ENCODE peak calls at places on chromosomes 6 and 20, in eight cellular contexts. L is aorta, D is epithelial cell of esophagus, T is T follicular helper cell, N is dermis blood vessel endothelial cell, A is cardiac muscle cell, W is kidney tubule cell, C is 8988T. V is an unnamed sample.

GRCh38 chr6:159969921-159970320 is 1.0 kb downstream of the IGF2R start:
- DNase-seq in T (no peak), N (peak), D (peak), C (peak), L (no peak), A (peak), W (peak), V (no peak)

GRCh38 chr20:37925265-37926165 is 22.6 kb downstream of the VSTM2L start:
- DNase-seq in T (no peak), N (no peak), L (no peak), D (no peak), A (no peak), W (no peak), C (no peak), V (no peak)

GRCh38 chr20:12737900-12738299 is 270.9 kb upstream of the SPTLC3 start:
- DNase-seq in C (no peak), T (no peak), W (no peak), D (no peak), N (no peak), A (no peak), L (no peak), V (no peak)

GRCh38 chr6:111041917-111042316 is 45.4 kb upstream of the SLC16A10 start:
- DNase-seq in N (no peak), L (no peak), W (no peak), C (no peak), A (no peak), T (no peak), D (no peak), V (no peak)

GRCh38 chr6:122012576-122012975 is 386.9 kb upstream of the HSF2 start:
- DNase-seq in D (no peak), C (no peak), W (no peak), A (no peak), L (no peak), T (no peak), N (no peak), V (no peak)

GRCh38 chr6:53377793-53378192 is 29.0 kb upstream of the ELOVL5 start:
- DNase-seq in D (no peak), L (no peak), W (no peak), A (no peak), T (no peak), C (no peak), N (no peak), V (no peak)

GRCh38 chr6:15663057-15663638 is 320 bp upstream of the DTNBP1 start:
- DNase-seq in N (peak), T (no peak), C (peak), W (peak), L (no peak), A (peak), D (peak), V (no peak)

GRCh38 chr20:22966787-22967464 is 68.2 kb upstream of the SSTR4 start:
- DNase-seq in T (no peak), C (no peak), D (peak), W (no peak), A (no peak), N (no peak), L (no peak), V (no peak)

GRCh38 chr6:143451531-143451930 is 926 bp downstream of the PEX3 start:
- DNase-seq in C (no peak), W (peak), L (no peak), D (peak), A (no peak), N (no peak), T (no peak), V (no peak)

GRCh38 chr6:136501514-136501913 is 48.7 kb downstream of the MAP7 start:
- DNase-seq in W (no peak), L (no peak), C (no peak), T (no peak), A (peak), N (no peak), D (no peak), V (no peak)

V was measured in effector CD4-positive, alpha-beta T cell.